ENCODE peak calls at places on chromosomes 12 and 14, in six cellular contexts. R is gastrocnemius medialis, J is HCT116, L is tibial nerve, D is esophagus muscularis mucosa, E is uterus. C is an unnamed sample.

GRCh38 chr14:63287661-63288483 is 30.9 kb downstream of the GPHB5 start:
- DNase-seq in J (no peak), L (no peak), R (no peak), D (no peak), E (no peak), C (no peak)

GRCh38 chr12:132330549-132330881 is 1.1 kb upstream of the GALNT9 start:
- DNase-seq in E (no peak), L (no peak), D (no peak), R (no peak), J (no peak), C (no peak)

GRCh38 chr14:33773205-33774030 is 177.5 kb downstream of the EGLN3 start:
- DNase-seq in E (no peak), D (no peak), R (no peak), J (no peak), L (no peak), C (no peak)

GRCh38 chr14:60724080-60724618 is at the start of gene SIX4:
- DNase-seq in E (peak; percentile 72), L (peak; percentile 29), R (peak; percentile 86), J (peak; percentile 78), D (no peak), C (no peak)

GRCh38 chr12:70933133-70933532 is 12.6 kb upstream of the PTPRR start:
- DNase-seq in D (no peak), R (no peak), L (no peak), J (no peak), E (no peak), C (no peak)

GRCh38 chr14:104891121-104891551 is 26.1 kb downstream of the CEP170B start:
- DNase-seq in L (no peak), R (no peak), D (no peak), J (no peak), E (no peak), C (no peak)

GRCh38 chr12:52681551-52682380 is 1.6 kb upstream of the KRT1 start:
- DNase-seq in D (no peak), L (no peak), E (no peak), J (no peak), R (no peak), C (no peak)

GRCh38 chr14:74618078-74618952 is 6.3 kb upstream of the LTBP2 start:
- DNase-seq in J (peak; percentile 88), L (peak; percentile 82), R (no peak), E (no peak), D (no peak), C (peak; percentile 49)

GRCh38 chr12:27620121-27620520 is 76.1 kb upstream of the REP15 start:
- DNase-seq in R (no peak), L (no peak), E (no peak), J (no peak), D (no peak), C (no peak)

GRCh38 chr14:87018294-87018693 is 974.7 kb downstream of the GALC start:
- DNase-seq in L (no peak), J (no peak), D (no peak), E (no peak), R (no peak), C (no peak)

GRCh38 chr12:7934153-7934552 is 1.8 kb downstream of the SLC2A3 start:
- DNase-seq in D (no peak), L (no peak), R (no peak), J (no peak), E (no peak), C (no peak)

GRCh38 chr12:7935773-7936581 is at the start of gene SLC2A3:
- DNase-seq in D (peak; percentile 96), E (peak; percentile 64), J (no peak), L (peak; percentile 90), R (peak; percentile 25), C (peak; percentile 45)

GRCh38 chr12:7934560-7935463 is 1.2 kb downstream of the SLC2A3 start:
- DNase-seq in L (no peak), D (no peak), J (no peak), R (no peak), E (no peak), C (no peak)

GRCh38 chr12:7935464-7935772 is 569 bp downstream of the SLC2A3 start:
- DNase-seq in D (no peak), J (no peak), E (no peak), R (no peak), L (no peak), C (no peak)

DNA sequence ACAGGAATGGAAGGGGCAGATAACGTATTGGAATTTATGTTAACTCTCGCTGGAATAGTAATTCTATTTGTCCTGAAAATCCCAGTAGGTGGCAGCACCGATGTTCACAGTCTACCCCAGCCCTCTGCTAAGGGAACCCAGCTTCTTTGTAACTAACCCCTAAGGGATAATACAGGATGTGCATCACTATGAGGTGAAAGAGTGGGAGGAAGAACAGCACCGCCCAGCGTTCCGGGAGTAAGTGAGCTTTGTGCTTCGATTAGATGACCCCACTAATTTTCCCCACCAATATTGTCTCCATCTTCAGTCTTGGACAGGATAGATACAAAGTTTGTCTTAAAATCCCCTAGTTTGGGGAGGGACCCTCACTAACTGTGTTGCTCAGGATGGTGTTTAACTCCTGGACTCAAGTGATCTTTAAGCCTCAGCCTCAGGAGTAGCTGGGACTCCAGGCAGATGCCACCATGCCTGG is 2.7 kb downstream of the SLC2A3 start:
- DNase-seq in D (peak; percentile 92), J (peak; percentile 94), R (peak; percentile 53), L (peak; percentile 86), E (peak; percentile 64), C (no peak)
- H3K27ac ChIP-seq in D (peak overlapping the region; percentile 74), J (no peak overlapping the region), R (peak overlapping the region; percentile 88), L (peak overlapping the region; percentile 92), E (peak overlapping the region; percentile 93), C (peak overlapping the region; percentile 81)

GRCh38 chr14:53953002-53953827 is 3.4 kb downstream of the BMP4 start:
- DNase-seq in L (peak; percentile 80), D (no peak), E (peak; percentile 91), J (no peak), R (peak; percentile 60), C (no peak)
- TF ChIP-seq POLR2A in L (peak; percentile 89), D (peak; percentile 74), E (peak; percentile 89), J (peak; percentile 69), R (peak; percentile 83), C (peak; percentile 17)

GRCh38 chr12:76055393-76055792 is 23.8 kb upstream of the PHLDA1 start:
- DNase-seq in D (no peak), J (no peak), L (no peak), R (no peak), E (no peak), C (no peak)
- H3K36me3 ChIP-seq in D (peaks cover 94% of the 10 kb centered on the region), J (peaks cover 42% of the 10 kb centered on the region), L (peaks cover 90% of the 10 kb centered on the region), R (peaks cover 91% of the 10 kb centered on the region), E (no peaks in the 10 kb centered on the region), C (peaks cover 12% of the 10 kb centered on the region)

GRCh38 chr14:57254884-57255283 is 13.8 kb downstream of the EXOC5 start:
- DNase-seq in E (no peak), D (no peak), J (no peak), R (no peak), L (no peak), C (no peak)
- H3K27ac ChIP-seq in E (no peak overlapping the region), D (no peak overlapping the region), J (no peak overlapping the region), R (no peak overlapping the region), L (no peak overlapping the region), C (no peak overlapping the region)

GRCh38 chr12:7439579-7440505 is 4.1 kb downstream of the CD163L1 start:
- DNase-seq in D (no peak), R (no peak), E (no peak), J (no peak), L (no peak), C (no peak)
- TF ChIP-seq POLR2A in D (no peak), R (no peak), E (no peak), J (no peak), L (no peak), C (no peak)

DNA sequence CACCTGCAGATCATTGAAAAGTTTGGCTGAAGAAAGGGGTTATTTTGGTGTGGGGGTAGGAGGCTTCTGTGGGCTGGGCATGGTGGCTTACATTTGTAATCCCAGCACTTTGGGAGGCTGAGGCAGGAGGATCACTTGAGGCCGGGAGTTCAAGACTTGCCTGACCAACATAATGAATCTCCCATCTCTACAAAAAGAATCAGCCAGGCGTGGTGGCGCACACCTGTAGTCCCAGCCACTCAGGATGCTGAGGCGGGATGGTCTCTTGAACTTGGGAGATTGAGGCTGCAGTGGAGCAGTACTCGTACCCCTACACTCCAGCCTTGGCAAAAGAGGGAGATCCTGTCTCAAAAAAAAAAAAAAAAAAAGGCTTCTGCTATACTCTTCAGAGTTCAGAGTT is 7.0 kb downstream of the DDIT3 start:
- DNase-seq in L (no peak), E (no peak), R (no peak), J (no peak), D (no peak), C (no peak)
- H3K36me3 ChIP-seq in L (peaks cover 92% of the 10 kb centered on the region), E (no peaks in the 10 kb centered on the region), R (peaks cover 81% of the 10 kb centered on the region), J (peaks cover 50% of the 10 kb centered on the region), D (peaks cover 96% of the 10 kb centered on the region), C (peaks cover 38% of the 10 kb centered on the region)

DNA sequence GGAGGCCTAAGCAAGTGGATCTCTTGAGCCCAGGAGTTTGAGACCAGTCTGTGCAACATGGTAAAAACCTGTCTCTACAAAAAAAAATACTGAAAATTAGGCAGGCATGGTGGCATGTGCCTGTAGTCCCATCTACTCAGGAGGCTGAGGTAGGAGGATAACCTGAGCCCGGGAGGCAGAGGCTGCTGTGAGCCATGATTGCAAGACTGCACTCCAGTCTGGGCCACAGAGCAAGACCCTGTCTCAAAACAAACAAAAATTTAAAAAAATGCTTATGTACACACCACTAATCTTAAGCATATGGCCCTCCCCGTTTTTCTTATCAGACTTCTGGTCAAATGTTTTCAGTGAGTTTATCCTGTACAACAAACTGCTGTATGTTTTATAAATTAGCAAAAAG is 1.7 kb upstream of the GNPNAT1 start:
- DNase-seq in D (no peak), R (no peak), L (no peak), J (no peak), E (no peak), C (no peak)
- H3K27ac ChIP-seq in D (peak overlapping the region; percentile 35), R (no peak overlapping the region), L (no peak overlapping the region), J (no peak overlapping the region), E (no peak overlapping the region), C (no peak overlapping the region)